ENCODE peak calls at places on chromosomes 4 and X, in five cellular contexts. One of them, this sample, is unnamed.

GRCh38 chr4:70936200-70936787 is 34.1 kb downstream of the MOB1B start:
- ATAC-seq in heart right ventricle: no peak
- ATAC-seq in heart left ventricle: no peak
- ATAC-seq in left lung: no peak
- ATAC-seq in activated CD8-positive, alpha-beta memory T cell treated with anti-CD3 and anti-CD28 coated beads, Interleukin-2, amount 10 ng/mL, durations not matched to agents 7 days and 5 days: peak
- ATAC-seq in this sample: peak

GRCh38 chr4:98603683-98604573 is 54.5 kb downstream of the TSPAN5 start:
- ATAC-seq in heart right ventricle: no peak
- ATAC-seq in left lung: no peak
- ATAC-seq in heart left ventricle: no peak
- ATAC-seq in activated CD8-positive, alpha-beta memory T cell treated with anti-CD3 and anti-CD28 coated beads, Interleukin-2, amount 10 ng/mL, durations not matched to agents 7 days and 5 days: peak
- ATAC-seq in this sample: peak

GRCh38 chr4:169436734-169437133 is 166.0 kb upstream of the SH3RF1 start:
- ATAC-seq in heart right ventricle: no peak
- ATAC-seq in activated CD8-positive, alpha-beta memory T cell treated with anti-CD3 and anti-CD28 coated beads, Interleukin-2, amount 10 ng/mL, durations not matched to agents 7 days and 5 days: no peak
- ATAC-seq in left lung: no peak
- ATAC-seq in heart left ventricle: no peak
- ATAC-seq in this sample: no peak

GRCh38 chrX:49243166-49243565 is 7.9 kb downstream of the CCDC22 start:
- ATAC-seq in activated CD8-positive, alpha-beta memory T cell treated with anti-CD3 and anti-CD28 coated beads, Interleukin-2, amount 10 ng/mL, durations not matched to agents 7 days and 5 days: no peak
- ATAC-seq in left lung: no peak
- ATAC-seq in heart right ventricle: no peak
- ATAC-seq in heart left ventricle: no peak
- ATAC-seq in this sample: no peak

GRCh38 chrX:139506318-139506717 is 24.2 kb upstream of the F9 start:
- ATAC-seq in activated CD8-positive, alpha-beta memory T cell treated with anti-CD3 and anti-CD28 coated beads, Interleukin-2, amount 10 ng/mL, durations not matched to agents 7 days and 5 days: no peak
- ATAC-seq in left lung: peak
- ATAC-seq in heart left ventricle: no peak
- ATAC-seq in heart right ventricle: no peak
- ATAC-seq in this sample: no peak

GRCh38 chr4:185529413-185529812 is 5.9 kb downstream of the PDLIM3 start:
- ATAC-seq in left lung: no peak
- ATAC-seq in heart right ventricle: no peak
- ATAC-seq in heart left ventricle: no peak
- ATAC-seq in activated CD8-positive, alpha-beta memory T cell treated with anti-CD3 and anti-CD28 coated beads, Interleukin-2, amount 10 ng/mL, durations not matched to agents 7 days and 5 days: no peak
- ATAC-seq in this sample: no peak

GRCh38 chr4:114192854-114193253 is 213.4 kb upstream of the ARSJ start:
- ATAC-seq in activated CD8-positive, alpha-beta memory T cell treated with anti-CD3 and anti-CD28 coated beads, Interleukin-2, amount 10 ng/mL, durations not matched to agents 7 days and 5 days: no peak
- ATAC-seq in heart left ventricle: no peak
- ATAC-seq in heart right ventricle: no peak
- ATAC-seq in left lung: no peak
- ATAC-seq in this sample: no peak

GRCh38 chr4:48290146-48290772 is 20.6 kb upstream of the TEC start:
- ATAC-seq in left lung: peak
- ATAC-seq in heart right ventricle: no peak
- ATAC-seq in activated CD8-positive, alpha-beta memory T cell treated with anti-CD3 and anti-CD28 coated beads, Interleukin-2, amount 10 ng/mL, durations not matched to agents 7 days and 5 days: no peak
- ATAC-seq in heart left ventricle: no peak
- ATAC-seq in this sample: no peak

GRCh38 chr4:15695764-15696163 is 7.1 kb upstream of the BST1 start:
- ATAC-seq in activated CD8-positive, alpha-beta memory T cell treated with anti-CD3 and anti-CD28 coated beads, Interleukin-2, amount 10 ng/mL, durations not matched to agents 7 days and 5 days: no peak
- ATAC-seq in heart left ventricle: no peak
- ATAC-seq in heart right ventricle: no peak
- ATAC-seq in left lung: no peak
- ATAC-seq in this sample: no peak

GRCh38 chrX:42869011-42869410 is 91.0 kb upstream of the PPP1R2C start:
- ATAC-seq in left lung: no peak
- ATAC-seq in heart left ventricle: no peak
- ATAC-seq in activated CD8-positive, alpha-beta memory T cell treated with anti-CD3 and anti-CD28 coated beads, Interleukin-2, amount 10 ng/mL, durations not matched to agents 7 days and 5 days: no peak
- ATAC-seq in heart right ventricle: no peak
- ATAC-seq in this sample: no peak

GRCh38 chr4:148059617-148060180 is 327.8 kb downstream of the ARHGAP10 start:
- ATAC-seq in activated CD8-positive, alpha-beta memory T cell treated with anti-CD3 and anti-CD28 coated beads, Interleukin-2, amount 10 ng/mL, durations not matched to agents 7 days and 5 days: no peak
- ATAC-seq in heart left ventricle: peak
- ATAC-seq in heart right ventricle: peak
- ATAC-seq in left lung: no peak
- ATAC-seq in this sample: no peak

GRCh38 chr4:11021348-11021747 is 336.8 kb upstream of the CLNK start:
- ATAC-seq in heart left ventricle: no peak
- ATAC-seq in heart right ventricle: no peak
- ATAC-seq in left lung: no peak
- ATAC-seq in activated CD8-positive, alpha-beta memory T cell treated with anti-CD3 and anti-CD28 coated beads, Interleukin-2, amount 10 ng/mL, durations not matched to agents 7 days and 5 days: no peak
- ATAC-seq in this sample: no peak

GRCh38 chrX:123331859-123332258 is 147.8 kb downstream of the GRIA3 start:
- ATAC-seq in left lung: no peak
- ATAC-seq in heart right ventricle: no peak
- ATAC-seq in activated CD8-positive, alpha-beta memory T cell treated with anti-CD3 and anti-CD28 coated beads, Interleukin-2, amount 10 ng/mL, durations not matched to agents 7 days and 5 days: no peak
- ATAC-seq in heart left ventricle: no peak
- ATAC-seq in this sample: no peak

GRCh38 chr4:78267790-78268189 is 210.7 kb downstream of the FRAS1 start:
- ATAC-seq in activated CD8-positive, alpha-beta memory T cell treated with anti-CD3 and anti-CD28 coated beads, Interleukin-2, amount 10 ng/mL, durations not matched to agents 7 days and 5 days: no peak
- ATAC-seq in left lung: no peak
- ATAC-seq in heart right ventricle: no peak
- ATAC-seq in heart left ventricle: no peak
- ATAC-seq in this sample: no peak

GRCh38 chr4:177595413-177595812 is 153.2 kb upstream of the AGA start:
- ATAC-seq in activated CD8-positive, alpha-beta memory T cell treated with anti-CD3 and anti-CD28 coated beads, Interleukin-2, amount 10 ng/mL, durations not matched to agents 7 days and 5 days: no peak
- ATAC-seq in left lung: no peak
- ATAC-seq in heart right ventricle: no peak
- ATAC-seq in heart left ventricle: no peak
- ATAC-seq in this sample: no peak

GRCh38 chrX:148633509-148633908 is 133.1 kb downstream of the AFF2 start:
- ATAC-seq in left lung: no peak
- ATAC-seq in heart left ventricle: no peak
- ATAC-seq in heart right ventricle: no peak
- ATAC-seq in activated CD8-positive, alpha-beta memory T cell treated with anti-CD3 and anti-CD28 coated beads, Interleukin-2, amount 10 ng/mL, durations not matched to agents 7 days and 5 days: no peak
- ATAC-seq in this sample: no peak

GRCh38 chrX:53186363-53186762 is 38.6 kb downstream of the KDM5C start:
- ATAC-seq in heart left ventricle: no peak
- ATAC-seq in heart right ventricle: no peak
- ATAC-seq in activated CD8-positive, alpha-beta memory T cell treated with anti-CD3 and anti-CD28 coated beads, Interleukin-2, amount 10 ng/mL, durations not matched to agents 7 days and 5 days: no peak
- ATAC-seq in left lung: peak
- ATAC-seq in this sample: peak

GRCh38 chr4:172830295-172830764 is 338.3 kb upstream of the GALNT7 start:
- ATAC-seq in heart left ventricle: no peak
- ATAC-seq in left lung: no peak
- ATAC-seq in activated CD8-positive, alpha-beta memory T cell treated with anti-CD3 and anti-CD28 coated beads, Interleukin-2, amount 10 ng/mL, durations not matched to agents 7 days and 5 days: no peak
- ATAC-seq in heart right ventricle: no peak
- ATAC-seq in this sample: no peak

GRCh38 chr4:75844151-75844662 is 58.0 kb downstream of the PPEF2 start:
- ATAC-seq in heart right ventricle: peak
- ATAC-seq in left lung: peak
- ATAC-seq in activated CD8-positive, alpha-beta memory T cell treated with anti-CD3 and anti-CD28 coated beads, Interleukin-2, amount 10 ng/mL, durations not matched to agents 7 days and 5 days: no peak
- ATAC-seq in heart left ventricle: no peak
- ATAC-seq in this sample: no peak

GRCh38 chr4:116872941-116873340 is 212.4 kb downstream of the TRAM1L1 start:
- ATAC-seq in activated CD8-positive, alpha-beta memory T cell treated with anti-CD3 and anti-CD28 coated beads, Interleukin-2, amount 10 ng/mL, durations not matched to agents 7 days and 5 days: no peak
- ATAC-seq in heart right ventricle: no peak
- ATAC-seq in heart left ventricle: no peak
- ATAC-seq in left lung: no peak
- ATAC-seq in this sample: no peak

GRCh38 chrX:73562458-73562857 is 539 bp upstream of the CHIC1 start:
- ATAC-seq in heart right ventricle: no peak
- ATAC-seq in activated CD8-positive, alpha-beta memory T cell treated with anti-CD3 and anti-CD28 coated beads, Interleukin-2, amount 10 ng/mL, durations not matched to agents 7 days and 5 days: no peak
- ATAC-seq in heart left ventricle: peak
- ATAC-seq in left lung: peak
- ATAC-seq in this sample: peak

GRCh38 chrX:110421499-110422455 is 63.1 kb downstream of the RTL9 start:
- ATAC-seq in heart right ventricle: no peak
- ATAC-seq in left lung: peak
- ATAC-seq in activated CD8-positive, alpha-beta memory T cell treated with anti-CD3 and anti-CD28 coated beads, Interleukin-2, amount 10 ng/mL, durations not matched to agents 7 days and 5 days: no peak
- ATAC-seq in heart left ventricle: peak
- ATAC-seq in this sample: no peak

GRCh38 chr4:87045659-87046058 is 110.8 kb downstream of the AFF1 start:
- ATAC-seq in heart right ventricle: peak
- ATAC-seq in activated CD8-positive, alpha-beta memory T cell treated with anti-CD3 and anti-CD28 coated beads, Interleukin-2, amount 10 ng/mL, durations not matched to agents 7 days and 5 days: no peak
- ATAC-seq in left lung: peak
- ATAC-seq in heart left ventricle: peak
- ATAC-seq in this sample: no peak

GRCh38 chr4:12499693-12500092 is 984.4 kb downstream of the RAB28 start:
- ATAC-seq in heart right ventricle: no peak
- ATAC-seq in heart left ventricle: no peak
- ATAC-seq in activated CD8-positive, alpha-beta memory T cell treated with anti-CD3 and anti-CD28 coated beads, Interleukin-2, amount 10 ng/mL, durations not matched to agents 7 days and 5 days: no peak
- ATAC-seq in left lung: no peak
- ATAC-seq in this sample: no peak

GRCh38 chr4:82352825-82353370 is 20.9 kb downstream of the HNRNPD start:
- ATAC-seq in heart right ventricle: no peak
- ATAC-seq in activated CD8-positive, alpha-beta memory T cell treated with anti-CD3 and anti-CD28 coated beads, Interleukin-2, amount 10 ng/mL, durations not matched to agents 7 days and 5 days: peak
- ATAC-seq in left lung: no peak
- ATAC-seq in heart left ventricle: no peak
- ATAC-seq in this sample: peak

GRCh38 chrX:139382529-139382928 is 148.0 kb upstream of the F9 start:
- ATAC-seq in heart right ventricle: no peak
- ATAC-seq in activated CD8-positive, alpha-beta memory T cell treated with anti-CD3 and anti-CD28 coated beads, Interleukin-2, amount 10 ng/mL, durations not matched to agents 7 days and 5 days: no peak
- ATAC-seq in left lung: no peak
- ATAC-seq in heart left ventricle: no peak
- ATAC-seq in this sample: no peak

GRCh38 chr4:98519268-98519993 is 139.0 kb downstream of the TSPAN5 start:
- ATAC-seq in left lung: no peak
- ATAC-seq in activated CD8-positive, alpha-beta memory T cell treated with anti-CD3 and anti-CD28 coated beads, Interleukin-2, amount 10 ng/mL, durations not matched to agents 7 days and 5 days: no peak
- ATAC-seq in heart right ventricle: no peak
- ATAC-seq in heart left ventricle: no peak
- ATAC-seq in this sample: no peak